ENCODE peak calls at places on chromosomes 12 and 14, in four cellular contexts. F, D, V and E are unnamed samples.

GRCh38 chr14:94125659-94126418 is 3.6 kb downstream of the IFI27L2 start:
- DNase-seq in F (no peak), D (no peak), V (no peak), E (no peak)

GRCh38 chr12:108802666-108803036 is 54.7 kb downstream of the SSH1 start:
- DNase-seq in F (no peak), D (no peak), V (no peak), E (no peak)

GRCh38 chr12:22543246-22544037 is 900 bp downstream of the C2CD5 start:
- DNase-seq in F (peak), D (peak), V (peak), E (peak)

GRCh38 chr12:131793623-131794022 is 34.6 kb upstream of the MMP17 start:
- DNase-seq in F (no peak), D (peak), V (no peak), E (no peak)

GRCh38 chr14:79493081-79493652 is 718.1 kb downstream of the DIO2 start:
- DNase-seq in F (no peak), D (no peak), V (no peak), E (no peak)

GRCh38 chr14:44988694-44989093 is 26.7 kb downstream of the TOGARAM1 start:
- DNase-seq in F (no peak), D (peak), V (no peak), E (no peak)

GRCh38 chr12:34390171-34390841 is 368.0 kb downstream of the ALG10 start:
- DNase-seq in F (no peak), D (no peak), V (no peak), E (no peak)

GRCh38 chr12:34109390-34109789 is 87.1 kb downstream of the ALG10 start:
- DNase-seq in F (no peak), D (no peak), V (no peak), E (no peak)

GRCh38 chr14:87386453-87386980 is 606.5 kb downstream of the GALC start:
- DNase-seq in F (no peak), D (no peak), V (no peak), E (no peak)

GRCh38 chr14:52124791-52125661 is 56.2 kb upstream of the NID2 start:
- DNase-seq in F (no peak), D (peak), V (no peak), E (no peak)

GRCh38 chr14:94129758-94130414 is 482 bp upstream of the IFI27L2 start:
- DNase-seq in F (no peak), D (peak), V (peak), E (no peak)

GRCh38 chr12:29921307-29921706 is 137.6 kb upstream of the TMTC1 start:
- DNase-seq in F (no peak), D (no peak), V (peak), E (no peak)

GRCh38 chr14:63375772-63376171 is 57.0 kb upstream of the GPHB5 start:
- DNase-seq in F (no peak), D (no peak), V (no peak), E (no peak)

GRCh38 chr14:95527392-95528002 is 7.4 kb upstream of the GLRX5 start:
- DNase-seq in F (peak), D (peak), V (peak), E (no peak)

GRCh38 chr12:130916251-130916911 is 37.3 kb upstream of the ADGRD1 start:
- DNase-seq in F (no peak), D (peak), V (peak), E (peak)

GRCh38 chr14:66662374-66662773 is 154.4 kb downstream of the GPHN start:
- DNase-seq in F (no peak), D (no peak), V (no peak), E (no peak)

GRCh38 chr12:2034633-2035420 is 18.0 kb upstream of the CACNA1C start:
- DNase-seq in F (peak), D (peak), V (peak), E (peak)

GRCh38 chr12:31724597-31724996 is 4.2 kb downstream of the AMN1 start:
- DNase-seq in F (no peak), D (no peak), V (no peak), E (no peak)

GRCh38 chr12:6494351-6494743 is 445 bp downstream of the NCAPD2 start:
- DNase-seq in F (no peak), D (no peak), V (no peak), E (no peak)